ENCODE peak calls at places on chromosomes 6 and 20, in seven cellular contexts. M, D, R, G, Z, Y and O are unnamed samples. For H3K4me1 and H3K9me3, the result is how much of the 10 kb centered on the place peaks cover.

GRCh38 chr20:53918949-53919361 is 151.4 kb downstream of the BCAS1 start:
- DNase-seq in Z (no peak), R (no peak), D (no peak), M (peak), Y (no peak), G (no peak), O (peak)

GRCh38 chr20:47231382-47232042 is 125.0 kb downstream of the ZMYND8 start:
- DNase-seq in D (no peak), G (no peak), M (no peak), Z (peak), Y (no peak), R (peak), O (no peak)

GRCh38 chr6:168796106-168796505 is 355.1 kb downstream of the SMOC2 start:
- DNase-seq in G (no peak), D (no peak), M (no peak), R (no peak), Y (no peak), Z (no peak), O (no peak)

GRCh38 chr6:118867181-118867580 is 26.8 kb upstream of the ASF1A start:
- DNase-seq in M (no peak), Z (peak), D (no peak), G (no peak), R (peak), Y (no peak), O (no peak)

GRCh38 chr6:140174509-140174908 is 800.1 kb upstream of the CITED2 start:
- DNase-seq in Y (no peak), D (no peak), G (no peak), M (no peak), Z (peak), R (peak), O (no peak)

GRCh38 chr20:4730782-4731181 is 9.1 kb downstream of the PRND start:
- DNase-seq in Y (peak), Z (no peak), G (no peak), D (no peak), R (no peak), M (no peak), O (peak)

GRCh38 chr6:38720295-38720694 is 5.2 kb downstream of the DNAH8 start:
- DNase-seq in R (no peak), M (no peak), Y (no peak), D (no peak), Z (no peak), G (no peak), O (peak)

GRCh38 chr20:53643031-53643832 is 49.6 kb upstream of the ZNF217 start:
- DNase-seq in Z (peak), R (peak), M (peak), D (peak), G (peak), Y (peak), O (no peak)

GRCh38 chr6:156612361-156612760 is 164.8 kb upstream of the ARID1B start:
- DNase-seq in R (no peak), D (no peak), Z (no peak), M (no peak), Y (no peak), G (no peak), O (no peak)

GRCh38 chr20:54759589-54759988 is 284.2 kb downstream of the DOK5 start:
- DNase-seq in G (no peak), D (no peak), Z (no peak), R (no peak), Y (no peak), M (no peak), O (no peak)

GRCh38 chr6:109701774-109702173 is 10.7 kb downstream of the FIG4 start:
- DNase-seq in M (no peak), R (no peak), Y (no peak), Z (no peak), D (no peak), G (no peak), O (no peak)

GRCh38 chr6:109239918-109240321 is 142.3 kb downstream of the CD164 start:
- DNase-seq in M (no peak), Z (no peak), Y (no peak), R (no peak), G (no peak), D (no peak), O (no peak)

GRCh38 chr6:122122202-122122601 is 277.2 kb upstream of the HSF2 start:
- DNase-seq in Y (no peak), Z (no peak), M (no peak), G (no peak), R (no peak), D (no peak), O (no peak)

GRCh38 chr6:13941902-13942301 is 17.1 kb downstream of the RNF182 start:
- DNase-seq in M (no peak), G (no peak), Y (no peak), R (no peak), D (no peak), Z (no peak), O (no peak)

GRCh38 chr20:2520617-2521016 is 11.9 kb upstream of the ZNF343 start:
- DNase-seq in R (no peak), Y (no peak), G (no peak), M (no peak), D (no peak), Z (no peak), O (no peak)

GRCh38 chr6:130720076-130720475 is 107.1 kb upstream of the SMLR1 start:
- DNase-seq in M (no peak), D (no peak), R (no peak), G (no peak), Z (no peak), Y (no peak), O (no peak)

GRCh38 chr6:15429146-15430110 is 183.6 kb downstream of the JARID2 start:
- DNase-seq in M (no peak), G (no peak), Y (no peak), Z (peak), R (peak), D (no peak), O (peak)

GRCh38 chr6:28053584-28053983 is 26.8 kb upstream of the ZNF165 start:
- DNase-seq in R (no peak), D (no peak), G (no peak), Y (no peak), M (no peak), Z (no peak), O (no peak)

GRCh38 chr6:136880748-136881460 is 41.2 kb upstream of the SLC35D3 start:
- DNase-seq in M (no peak), Y (no peak), G (no peak), D (no peak), R (no peak), Z (no peak), O (peak)

GRCh38 chr6:83432626-83433025 is 1.8 kb upstream of the ME1 start:
- DNase-seq in M (no peak), D (no peak), Z (no peak), Y (no peak), R (no peak), G (no peak), O (no peak)

GRCh38 chr6:136547336-136547735 is 2.9 kb downstream of the MAP7 start:
- DNase-seq in Z (peak), R (peak), G (no peak), Y (peak), M (no peak), D (no peak), O (no peak)

GRCh38 chr6:36671687-36672375 is 6.7 kb upstream of the CDKN1A start:
- DNase-seq in Z (no peak), D (no peak), G (no peak), M (no peak), Y (no peak), R (no peak), O (no peak)

GRCh38 chr6:45084257-45084656 is 243.9 kb upstream of the RUNX2 start:
- DNase-seq in R (peak), D (no peak), Y (no peak), G (peak), M (no peak), Z (no peak), O (no peak)

GRCh38 chr6:100484474-100484873 is 19.8 kb upstream of the SIM1 start:
- DNase-seq in G (no peak), R (no peak), Y (no peak), Z (peak), D (no peak), M (no peak), O (no peak)

GRCh38 chr20:16124911-16125776 is 448.1 kb downstream of the KIF16B start:
- DNase-seq in R (no peak), D (no peak), G (no peak), Z (no peak), Y (no peak), M (no peak), O (no peak)

GRCh38 chr6:63058601-63059000 is 152.7 kb upstream of the FKBP1C start:
- DNase-seq in M (no peak), G (no peak), Y (no peak), D (no peak), R (no peak), Z (no peak), O (no peak)

GRCh38 chr6:42779521-42779920 is 2.3 kb upstream of the BICRAL start:
- DNase-seq in D (no peak), G (no peak), Z (no peak), Y (no peak), R (no peak), M (no peak), O (no peak)
- H3K4me1 ChIP-seq in D (half or more), G (under half), Z (under half), Y (under half), R (under half), M (under half), O (under half)

DNA sequence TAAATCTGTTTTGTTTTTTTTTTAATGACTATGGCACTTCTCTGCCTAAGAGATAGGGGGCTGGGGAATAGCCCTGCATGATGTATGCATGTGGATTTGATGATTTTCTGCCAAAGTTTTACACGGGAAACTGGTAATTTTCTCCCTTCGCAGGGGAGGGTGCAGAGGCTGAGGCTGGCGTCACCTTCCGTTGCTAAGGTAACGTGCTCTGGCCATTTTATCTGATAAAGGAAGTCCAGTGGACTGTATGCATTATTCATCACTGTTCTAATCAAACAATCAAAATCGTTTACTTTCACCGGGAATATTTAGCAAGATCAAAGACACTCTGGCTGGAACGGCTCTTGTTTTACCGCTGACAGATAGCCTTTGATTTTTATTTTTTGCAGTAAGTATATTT is 789 bp downstream of the PHACTR1 start:
- DNase-seq in D (no peak), Y (no peak), M (no peak), Z (peak), R (peak), G (no peak), O (no peak)
- H3K9me3 ChIP-seq in D (under half), Y (under half), M (under half), Z (under half), R (under half), G (under half), O (under half)

GRCh38 chr20:38152175-38153010 is 12.7 kb downstream of the TGM2 start:
- DNase-seq in Z (peak), G (no peak), R (peak), D (no peak), Y (peak), M (peak), O (no peak)
- H3K4me1 ChIP-seq in Z (under half), G (under half), R (under half), D (under half), Y (under half), M (under half), O (under half)

DNA sequence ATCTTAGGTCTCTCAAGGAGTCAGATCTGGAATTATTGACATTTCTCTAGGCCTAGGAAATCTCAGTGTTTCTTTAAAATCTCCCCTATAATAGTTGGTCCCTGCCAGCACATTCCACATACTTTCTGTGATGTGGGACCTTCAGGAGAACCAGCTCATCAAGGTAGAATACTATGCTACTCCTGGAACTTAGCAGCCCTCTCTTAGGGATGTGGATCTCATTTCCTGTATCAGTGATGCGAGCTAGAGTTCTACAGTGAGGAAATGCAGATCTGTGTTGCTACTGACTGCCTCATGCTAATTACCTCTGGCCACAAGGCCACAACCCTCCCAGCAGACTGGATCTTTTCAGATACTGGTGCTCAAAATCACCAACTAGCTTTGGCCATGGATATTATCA is 193.8 kb downstream of the CLVS2 start:
- DNase-seq in R (no peak), M (no peak), Z (no peak), G (no peak), D (no peak), Y (no peak), O (no peak)
- H3K9me3 ChIP-seq in R (under half), M (under half), Z (under half), G (under half), D (under half), Y (under half), O (under half)

GRCh38 chr6:161128680-161129196 is 137.2 kb downstream of the MAP3K4 start:
- DNase-seq in G (no peak), Y (no peak), R (peak), M (no peak), Z (peak), D (peak), O (no peak)
- H3K4me1 ChIP-seq in G (under half), Y (under half), R (under half), M (under half), Z (under half), D (under half), O (under half)

GRCh38 chr20:25726357-25726756 is 29.7 kb upstream of the ZNF337 start:
- DNase-seq in G (no peak), Y (no peak), R (no peak), M (no peak), D (no peak), Z (no peak), O (no peak)

GRCh38 chr20:25720285-25720684 is 23.6 kb upstream of the ZNF337 start:
- DNase-seq in D (no peak), Z (no peak), Y (no peak), G (no peak), R (no peak), M (peak), O (peak)

GRCh38 chr20:25723975-25724374 is 27.3 kb upstream of the ZNF337 start:
- DNase-seq in D (no peak), G (no peak), R (no peak), Z (no peak), Y (no peak), M (no peak), O (no peak)

DNA sequence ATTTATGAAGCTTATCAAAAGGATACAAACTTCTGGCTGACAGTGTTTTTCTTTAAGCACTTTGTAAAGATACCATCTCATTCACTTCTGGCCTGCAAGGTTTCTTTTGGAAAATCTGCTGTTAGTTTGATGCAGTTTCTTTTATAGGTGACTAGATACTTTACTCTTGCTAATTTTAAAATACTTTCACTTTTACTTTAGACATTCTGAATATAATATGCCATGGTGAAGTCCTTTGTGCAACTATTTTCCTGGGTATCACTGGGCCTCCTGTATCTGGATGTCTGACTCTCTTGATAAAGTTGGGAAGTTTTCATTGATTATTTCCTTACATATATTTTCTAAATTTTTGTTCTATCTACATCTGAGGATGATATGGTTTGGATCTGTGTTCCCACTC is 29.0 kb upstream of the ZNF337 start:
- DNase-seq in Y (no peak), D (no peak), M (no peak), G (no peak), Z (no peak), R (no peak), O (no peak)
- H3K9me3 ChIP-seq in Y (under half), D (under half), M (under half), G (under half), Z (under half), R (under half), O (under half)

GRCh38 chr20:25203891-25204320 is 8.4 kb downstream of the ENTPD6 start:
- DNase-seq in G (no peak), Z (no peak), M (no peak), D (no peak), Y (no peak), R (no peak), O (no peak)
- H3K4me1 ChIP-seq in G (under half), Z (under half), M (under half), D (under half), Y (under half), R (under half), O (under half)

GRCh38 chr20:31406115-31406514 is at the start of gene DEFB121:
- DNase-seq in Z (no peak), M (no peak), Y (no peak), G (no peak), R (no peak), D (no peak), O (no peak)
- H3K9me3 ChIP-seq in Z (under half), M (under half), Y (under half), G (under half), R (under half), D (under half), O (half or more)

GRCh38 chr6:30768634-30769087 is 24.3 kb upstream of the IER3 start:
- DNase-seq in R (peak), Y (no peak), D (no peak), G (no peak), Z (peak), M (no peak), O (no peak)
- H3K4me1 ChIP-seq in R (under half), Y (under half), D (under half), G (under half), Z (under half), M (under half), O (under half)

GRCh38 chr6:96724641-96725040 is 112.6 kb downstream of the GPR63 start:
- DNase-seq in D (no peak), Z (no peak), Y (peak), M (no peak), G (no peak), R (no peak), O (no peak)

GRCh38 chr6:96721227-96721626 is 116.0 kb downstream of the GPR63 start:
- DNase-seq in D (no peak), G (no peak), R (no peak), Z (no peak), M (no peak), Y (no peak), O (no peak)

GRCh38 chr6:96723362-96723761 is 113.9 kb downstream of the GPR63 start:
- DNase-seq in Z (no peak), D (no peak), R (no peak), M (no peak), Y (no peak), G (no peak), O (no peak)

GRCh38 chr6:96725276-96725675 is 112.0 kb downstream of the GPR63 start:
- DNase-seq in M (no peak), D (no peak), G (no peak), Z (no peak), Y (no peak), R (no peak), O (no peak)

GRCh38 chr6:96727144-96727543 is 110.1 kb downstream of the GPR63 start:
- DNase-seq in G (no peak), R (no peak), D (no peak), Y (no peak), Z (no peak), M (no peak), O (no peak)
- H3K9me3 ChIP-seq in G (under half), R (under half), D (under half), Y (under half), Z (under half), M (under half), O (under half)